ENCODE peak calls at places on chromosome 10, in ten cellular contexts. V, H, D, K, R, G, U, O, A and S are unnamed samples.

GRCh38 chr10:34830527-34830926 is 15.4 kb upstream of the PARD3 start:
- DNase-seq in V (no peak), H (no peak), D (no peak), K (no peak), R (no peak), G (no peak), U (no peak), O (no peak), A (no peak), S (no peak)

GRCh38 chr10:31136951-31137885 is 105.6 kb upstream of the ZNF438 start:
- DNase-seq in V (no peak), H (no peak), D (no peak), K (peak), R (no peak), G (no peak), U (peak), O (no peak), A (no peak), S (no peak)

GRCh38 chr10:59825932-59826331 is 72.7 kb upstream of the MRLN start:
- DNase-seq in V (no peak), H (no peak), D (no peak), K (no peak), R (no peak), G (no peak), U (no peak), O (no peak), A (no peak), S (no peak)

GRCh38 chr10:63264852-63265617 is 131.9 kb downstream of the NRBF2 start:
- DNase-seq in V (no peak), H (peak), D (no peak), K (peak), R (no peak), G (no peak), U (no peak), O (peak), A (peak), S (peak)

GRCh38 chr10:60816624-60817023 is 38.3 kb downstream of the CDK1 start:
- DNase-seq in V (peak), H (peak), D (no peak), K (peak), R (no peak), G (no peak), U (no peak), O (peak), A (peak), S (peak)

GRCh38 chr10:69901623-69902505 is 100.2 kb downstream of the COL13A1 start:
- DNase-seq in V (no peak), H (peak), D (no peak), K (peak), R (no peak), G (no peak), U (peak), O (no peak), A (peak), S (peak)

GRCh38 chr10:4347397-4347796 is 478.6 kb upstream of the AKR1E2 start:
- DNase-seq in V (no peak), H (no peak), D (no peak), K (no peak), R (no peak), G (no peak), U (no peak), O (no peak), A (no peak), S (no peak)

GRCh38 chr10:62618576-62619408 is 185.7 kb upstream of the ADO start:
- DNase-seq in V (no peak), H (no peak), D (no peak), K (peak), R (no peak), G (no peak), U (no peak), O (no peak), A (peak), S (no peak)

GRCh38 chr10:73117976-73118743 is 7.9 kb downstream of the NUDT13 start:
- DNase-seq in V (peak), H (no peak), D (no peak), K (peak), R (no peak), G (no peak), U (no peak), O (no peak), A (peak), S (no peak)

GRCh38 chr10:27783660-27784059 is 38.0 kb upstream of the MKX start:
- DNase-seq in V (no peak), H (peak), D (no peak), K (peak), R (no peak), G (peak), U (no peak), O (peak), A (peak), S (peak)

GRCh38 chr10:24884316-24884715 is 68.1 kb downstream of the PRTFDC1 start:
- DNase-seq in V (no peak), H (no peak), D (no peak), K (no peak), R (no peak), G (no peak), U (no peak), O (no peak), A (no peak), S (no peak)

GRCh38 chr10:66931340-66931948 is 5.6 kb downstream of the LRRTM3 start:
- DNase-seq in V (peak), H (peak), D (no peak), K (peak), R (no peak), G (no peak), U (no peak), O (peak), A (peak), S (peak)

GRCh38 chr10:84542552-84542951 is 214.2 kb downstream of the CCSER2 start:
- DNase-seq in V (no peak), H (no peak), D (no peak), K (no peak), R (no peak), G (no peak), U (no peak), O (no peak), A (no peak), S (no peak)

GRCh38 chr10:69733791-69734261 is 67.9 kb upstream of the COL13A1 start:
- DNase-seq in V (no peak), H (no peak), D (no peak), K (no peak), R (no peak), G (no peak), U (no peak), O (no peak), A (no peak), S (no peak)

GRCh38 chr10:16996530-16996964 is 133.1 kb downstream of the CUBN start:
- DNase-seq in V (no peak), H (no peak), D (no peak), K (no peak), R (no peak), G (no peak), U (no peak), O (no peak), A (no peak), S (no peak)

GRCh38 chr10:48789861-48790739 is 105.4 kb downstream of the WDFY4 start:
- DNase-seq in V (no peak), H (no peak), D (no peak), K (no peak), R (peak), G (no peak), U (no peak), O (no peak), A (no peak), S (no peak)

GRCh38 chr10:96587255-96588059 is 645 bp upstream of the TM9SF3 start:
- DNase-seq in V (no peak), H (no peak), D (peak), K (no peak), R (no peak), G (peak), U (peak), O (peak), A (no peak), S (no peak)

GRCh38 chr10:15714847-15715246 is 4.9 kb downstream of the ITGA8 start:
- DNase-seq in V (no peak), H (no peak), D (no peak), K (no peak), R (no peak), G (no peak), U (no peak), O (no peak), A (no peak), S (no peak)

GRCh38 chr10:15718495-15719061 is 1.1 kb downstream of the ITGA8 start:
- DNase-seq in V (no peak), H (peak), D (no peak), K (no peak), R (no peak), G (no peak), U (no peak), O (no peak), A (no peak), S (no peak)

GRCh38 chr10:15712903-15713302 is 6.8 kb downstream of the ITGA8 start:
- DNase-seq in V (no peak), H (no peak), D (no peak), K (no peak), R (no peak), G (no peak), U (no peak), O (no peak), A (no peak), S (no peak)

GRCh38 chr10:15719062-15719898 is 442 bp downstream of the ITGA8 start:
- DNase-seq in V (no peak), H (no peak), D (no peak), K (no peak), R (no peak), G (no peak), U (no peak), O (no peak), A (no peak), S (no peak)

DNA sequence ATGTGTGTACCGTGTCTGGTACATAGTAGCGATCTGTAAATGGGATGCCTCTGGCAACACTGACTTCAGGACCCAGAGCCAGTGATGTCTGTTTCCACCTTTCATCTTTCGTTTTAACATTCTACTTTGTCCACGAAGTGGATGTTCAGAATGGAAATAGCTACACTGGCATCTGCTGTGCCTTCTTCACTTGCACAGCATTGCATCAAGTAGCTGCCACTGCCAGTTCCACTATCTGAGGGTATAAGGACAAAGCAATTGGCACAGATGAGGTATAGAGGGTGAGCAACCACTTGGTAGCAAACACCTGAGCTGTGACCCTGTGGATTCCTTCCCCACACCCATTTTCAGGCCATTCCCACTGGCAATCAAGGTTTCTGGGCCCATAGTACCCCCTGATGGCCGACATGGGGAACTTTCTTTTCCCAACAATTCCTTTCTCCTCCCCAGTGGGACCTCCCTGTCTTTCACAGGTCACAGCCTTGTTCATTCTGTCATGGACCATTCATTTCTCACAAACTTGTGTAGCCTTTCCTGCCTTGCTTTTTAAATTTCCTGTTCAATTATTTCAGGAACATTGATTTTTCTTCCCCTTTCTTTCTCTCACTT is 4.0 kb downstream of the ITGA8 start:
- DNase-seq in V (no peak), H (peak), D (no peak), K (no peak), R (no peak), G (no peak), U (no peak), O (no peak), A (no peak), S (no peak)
- TF ChIP-seq CTCF in V (peak), H (peak), D (peak), K (no peak), R (peak), G (no peak), U (no peak), O (no peak), A (peak), S (peak)

DNA sequence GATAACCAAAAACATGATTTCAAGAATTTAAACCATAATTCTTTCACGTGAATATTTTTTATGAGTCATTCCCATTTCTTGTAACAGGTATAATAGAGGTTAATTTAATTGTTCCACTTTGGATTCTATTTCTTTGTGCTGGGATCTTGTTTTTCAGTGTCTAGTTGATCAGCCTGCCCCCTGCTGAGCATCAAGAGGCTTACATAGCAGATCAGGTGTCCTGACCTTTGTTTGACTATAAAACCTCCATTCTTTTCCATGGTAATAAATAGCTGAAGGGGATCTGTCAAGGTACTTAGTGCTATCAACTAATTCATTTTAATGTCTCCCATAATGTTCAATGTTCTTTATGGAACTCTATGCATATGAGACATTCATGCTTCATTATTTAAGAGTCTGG is 4.9 kb downstream of the COL17A1 start:
- DNase-seq in V (no peak), H (no peak), D (no peak), K (peak), R (no peak), G (no peak), U (no peak), O (peak), A (peak), S (no peak)
- TF ChIP-seq CTCF in V (peak), H (peak), D (no peak), K (peak), R (peak), G (no peak), U (no peak), O (peak), A (peak), S (no peak)

GRCh38 chr10:85995791-85996190 is 370.8 kb downstream of the GRID1 start:
- DNase-seq in V (peak), H (no peak), D (no peak), K (peak), R (peak), G (no peak), U (no peak), O (peak), A (peak), S (peak)
- TF ChIP-seq CTCF in V (peak), H (peak), D (no peak), K (peak), R (peak), G (no peak), U (no peak), O (peak), A (peak), S (no peak)

DNA sequence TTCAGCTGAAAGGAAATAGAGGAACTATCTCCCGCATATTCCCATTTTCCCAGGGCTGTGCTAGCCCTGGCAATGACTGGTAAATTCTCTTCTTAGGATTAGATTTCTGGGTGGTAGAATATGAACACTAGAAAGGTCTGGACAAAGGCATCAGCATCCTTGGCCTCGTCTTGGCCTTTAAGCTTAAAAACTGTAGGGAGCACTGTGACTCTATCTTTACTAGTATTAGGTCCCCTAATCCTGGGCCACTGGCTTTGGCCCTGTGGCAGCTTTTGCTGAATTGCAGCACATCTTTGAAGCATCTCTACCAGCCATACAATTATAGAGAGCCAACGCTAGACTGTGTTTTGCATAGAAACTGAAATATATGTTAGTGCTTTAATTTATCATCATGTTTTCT is 41.5 kb upstream of the EBLN1 start:
- DNase-seq in V (no peak), H (no peak), D (no peak), K (peak), R (no peak), G (no peak), U (no peak), O (peak), A (peak), S (no peak)
- TF ChIP-seq CTCF in V (peak), H (no peak), D (no peak), K (no peak), R (peak), G (no peak), U (no peak), O (peak), A (peak), S (no peak)

DNA sequence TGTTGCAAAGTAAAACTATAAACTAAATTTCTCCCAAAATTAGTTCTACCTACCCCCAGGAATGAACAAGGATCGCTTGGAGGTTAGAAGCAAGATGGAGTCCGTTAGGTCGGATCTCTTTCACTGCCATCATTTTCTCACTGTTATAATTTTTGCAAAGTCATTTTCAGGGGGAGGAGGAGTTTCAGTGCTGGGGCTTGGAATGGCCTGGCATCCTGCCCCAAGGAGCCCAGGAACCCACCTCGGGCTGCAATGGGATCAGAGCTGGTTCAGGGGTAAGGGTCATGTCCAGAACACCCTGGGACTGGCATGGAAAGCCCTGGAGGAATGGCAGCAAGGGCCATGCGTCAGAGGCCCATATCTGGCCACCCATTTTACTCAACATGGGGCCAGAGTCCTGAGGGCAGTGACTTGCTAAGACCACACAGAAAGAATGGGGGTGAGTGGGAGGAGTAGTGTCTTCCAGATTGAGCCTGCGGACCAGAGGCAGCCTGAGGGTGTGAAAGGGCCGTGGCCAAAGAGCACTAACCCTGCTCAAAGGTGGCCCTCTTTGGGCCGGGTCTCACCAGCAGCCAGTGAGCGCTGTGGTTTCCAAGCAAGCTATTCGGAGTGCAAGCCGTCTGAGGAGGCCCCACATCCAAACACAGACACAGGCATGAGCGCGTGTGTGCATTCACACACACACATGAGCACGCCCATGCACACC is 31.8 kb downstream of the GPRIN2 start:
- DNase-seq in V (no peak), H (peak), D (peak), K (no peak), R (no peak), G (no peak), U (no peak), O (no peak), A (no peak), S (peak)
- TF ChIP-seq CTCF in V (no peak), H (no peak), D (no peak), K (no peak), R (no peak), G (no peak), U (no peak), O (no peak), A (no peak), S (no peak)

GRCh38 chr10:78441010-78441409 is 407.3 kb downstream of the RPS24 start:
- DNase-seq in V (no peak), H (no peak), D (no peak), K (no peak), R (no peak), G (no peak), U (no peak), O (no peak), A (no peak), S (no peak)

GRCh38 chr10:78443900-78444571 is 410.4 kb downstream of the RPS24 start:
- DNase-seq in V (no peak), H (no peak), D (no peak), K (peak), R (no peak), G (no peak), U (no peak), O (no peak), A (no peak), S (no peak)

GRCh38 chr10:78441704-78442103 is 408.0 kb downstream of the RPS24 start:
- DNase-seq in V (no peak), H (no peak), D (no peak), K (no peak), R (no peak), G (no peak), U (no peak), O (no peak), A (no peak), S (no peak)

GRCh38 chr10:78445308-78445707 is 411.6 kb downstream of the RPS24 start:
- DNase-seq in V (no peak), H (no peak), D (no peak), K (no peak), R (no peak), G (no peak), U (no peak), O (no peak), A (no peak), S (no peak)

DNA sequence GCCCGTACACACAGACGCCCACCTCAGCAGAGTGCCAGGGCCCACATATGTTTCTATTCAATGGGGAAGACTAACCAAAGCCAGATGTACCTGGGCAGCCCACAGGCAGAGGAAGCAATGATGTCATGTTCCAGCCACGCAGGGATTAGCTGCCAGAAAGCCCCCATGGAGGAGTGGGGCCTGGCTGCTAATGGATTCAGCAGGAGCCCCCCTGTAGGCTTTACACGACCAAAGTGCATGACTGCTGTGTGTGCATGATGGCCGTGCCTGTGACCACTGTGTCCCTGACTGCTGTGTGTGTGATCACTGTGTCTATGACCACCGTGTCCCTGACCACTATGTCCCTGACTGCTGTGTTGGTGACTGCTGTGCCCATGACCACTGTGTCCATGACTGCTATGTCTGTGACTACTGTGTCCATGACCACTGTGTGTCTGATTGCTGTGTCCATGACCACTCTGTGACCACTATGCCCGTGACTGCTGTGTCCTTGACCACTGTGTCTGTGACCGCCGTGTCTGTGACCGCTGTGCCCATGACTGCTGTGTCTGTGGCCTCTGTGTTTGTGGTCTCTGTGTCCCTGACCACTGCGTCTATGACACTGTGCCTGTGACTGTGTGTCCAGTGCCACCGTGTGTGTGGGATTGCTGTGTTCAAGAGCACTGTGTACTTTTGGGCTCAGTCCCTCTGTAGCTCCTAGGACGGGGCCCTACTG is 409.3 kb downstream of the RPS24 start:
- DNase-seq in V (no peak), H (no peak), D (no peak), K (no peak), R (no peak), G (no peak), U (no peak), O (no peak), A (no peak), S (no peak)
- TF ChIP-seq CTCF in V (no peak), H (no peak), D (no peak), K (no peak), R (no peak), G (no peak), U (no peak), O (no peak), A (no peak), S (no peak)